ENCODE peak calls at places on chromosomes 11 and 22, in five cellular contexts. One of them, this sample, is unnamed.

GRCh38 chr11:123478352-123478986 is 48.4 kb downstream of the GRAMD1B start:
- DNase-seq in A549: peak; percentile 71
- DNase-seq in tibial nerve: no peak
- DNase-seq in ovary: peak; percentile 53
- DNase-seq in K562: peak; percentile 65
- DNase-seq in this sample: peak; percentile 50

GRCh38 chr11:120390585-120390922 is 54.3 kb downstream of the ARHGEF12 start:
- DNase-seq in A549: no peak
- DNase-seq in tibial nerve: no peak
- DNase-seq in ovary: no peak
- DNase-seq in K562: no peak
- DNase-seq in this sample: no peak

GRCh38 chr11:77967753-77968152 is 26.7 kb downstream of the INTS4 start:
- DNase-seq in A549: no peak
- DNase-seq in tibial nerve: no peak
- DNase-seq in ovary: no peak
- DNase-seq in K562: no peak
- DNase-seq in this sample: no peak

GRCh38 chr11:131195801-131196517 is 174.5 kb upstream of the NTM start:
- DNase-seq in A549: no peak
- DNase-seq in tibial nerve: no peak
- DNase-seq in ovary: peak; percentile 42
- DNase-seq in K562: no peak
- DNase-seq in this sample: no peak

GRCh38 chr11:132448334-132448995 is 1078.0 kb downstream of the NTM start:
- DNase-seq in A549: no peak
- DNase-seq in tibial nerve: no peak
- DNase-seq in ovary: no peak
- DNase-seq in K562: no peak
- DNase-seq in this sample: no peak

GRCh38 chr22:35600466-35600865 is 16.7 kb downstream of the MB start:
- DNase-seq in A549: no peak
- DNase-seq in tibial nerve: no peak
- DNase-seq in ovary: no peak
- DNase-seq in K562: no peak
- DNase-seq in this sample: no peak

GRCh38 chr11:2807276-2807681 is 78.3 kb downstream of the CDKN1C start:
- DNase-seq in A549: no peak
- DNase-seq in tibial nerve: peak; percentile 73
- DNase-seq in ovary: peak; percentile 90
- DNase-seq in K562: peak; percentile 34
- DNase-seq in this sample: no peak

GRCh38 chr22:20392983-20393704 is 807 bp upstream of the ZNF74 start:
- DNase-seq in A549: no peak
- DNase-seq in tibial nerve: no peak
- DNase-seq in ovary: peak; percentile 54
- DNase-seq in K562: no peak
- DNase-seq in this sample: no peak

GRCh38 chr22:28963362-28963761 is 80.0 kb downstream of the ZNRF3 start:
- DNase-seq in A549: no peak
- DNase-seq in tibial nerve: no peak
- DNase-seq in ovary: no peak
- DNase-seq in K562: no peak
- DNase-seq in this sample: no peak

GRCh38 chr11:129427376-129427775 is 51.7 kb downstream of the BARX2 start:
- DNase-seq in A549: no peak
- DNase-seq in tibial nerve: no peak
- DNase-seq in ovary: no peak
- DNase-seq in K562: no peak
- DNase-seq in this sample: no peak

GRCh38 chr11:104198576-104198975 is 34.6 kb upstream of the PDGFD start:
- DNase-seq in A549: no peak
- DNase-seq in tibial nerve: no peak
- DNase-seq in ovary: no peak
- DNase-seq in K562: no peak
- DNase-seq in this sample: no peak

GRCh38 chr11:67299471-67300191 is 3.7 kb upstream of the SSH3 start:
- DNase-seq in A549: no peak
- DNase-seq in tibial nerve: no peak
- DNase-seq in ovary: no peak
- DNase-seq in K562: no peak
- DNase-seq in this sample: no peak

GRCh38 chr11:19055016-19055415 is 5.5 kb downstream of the MRGPRX2 start:
- DNase-seq in A549: no peak
- DNase-seq in tibial nerve: no peak
- DNase-seq in ovary: no peak
- DNase-seq in K562: no peak
- DNase-seq in this sample: no peak

DNA sequence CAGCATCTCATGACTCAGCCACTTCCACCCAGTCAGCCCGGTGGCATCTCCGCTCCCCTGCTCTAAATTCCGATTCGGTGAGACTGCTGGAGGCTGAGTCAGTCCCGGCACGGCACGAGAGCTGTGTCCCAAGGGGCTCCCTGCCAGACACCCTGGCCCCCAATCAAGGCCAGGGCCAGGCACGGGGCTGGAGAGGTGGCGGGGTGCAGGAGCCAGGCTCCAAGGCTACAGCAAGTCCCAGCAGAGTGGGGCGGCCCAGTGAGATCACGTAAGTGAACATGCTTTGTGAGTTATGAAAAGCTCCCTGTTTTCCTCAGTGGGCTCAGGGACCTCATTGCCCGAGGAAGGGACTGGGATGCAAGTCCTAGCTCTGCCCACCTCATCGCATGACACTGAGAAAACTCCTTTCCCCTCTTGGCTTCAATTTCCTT is 3.0 kb downstream of the C11orf68 start:
- DNase-seq in A549: peak; percentile 98
- DNase-seq in tibial nerve: peak; percentile 63
- DNase-seq in ovary: peak; percentile 83
- DNase-seq in K562: no peak
- DNase-seq in this sample: peak; percentile 95
- TF ChIP-seq POLR2A in A549: no peak
- TF ChIP-seq POLR2A in tibial nerve: no peak
- TF ChIP-seq POLR2A in ovary: no peak
- TF ChIP-seq POLR2A in K562: no peak
- TF ChIP-seq POLR2A in this sample: peak; percentile 38

GRCh38 chr11:111416231-111416960 is 37.3 kb upstream of the POU2AF1 start:
- DNase-seq in A549: no peak
- DNase-seq in tibial nerve: no peak
- DNase-seq in ovary: no peak
- DNase-seq in K562: no peak
- DNase-seq in this sample: no peak
- TF ChIP-seq POLR2A in A549: no peak
- TF ChIP-seq POLR2A in tibial nerve: no peak
- TF ChIP-seq POLR2A in ovary: no peak
- TF ChIP-seq POLR2A in K562: no peak
- TF ChIP-seq POLR2A in this sample: no peak

GRCh38 chr11:43358308-43358669 is 431 bp upstream of the TTC17 start:
- DNase-seq in A549: no peak
- DNase-seq in tibial nerve: no peak
- DNase-seq in ovary: no peak
- DNase-seq in K562: no peak
- DNase-seq in this sample: no peak

GRCh38 chr11:43354311-43354710 is 4.4 kb upstream of the TTC17 start:
- DNase-seq in A549: no peak
- DNase-seq in tibial nerve: no peak
- DNase-seq in ovary: no peak
- DNase-seq in K562: no peak
- DNase-seq in this sample: no peak

GRCh38 chr11:43359432-43359818 is 705 bp downstream of the TTC17 start:
- DNase-seq in A549: peak; percentile 35
- DNase-seq in tibial nerve: no peak
- DNase-seq in ovary: no peak
- DNase-seq in K562: no peak
- DNase-seq in this sample: no peak

GRCh38 chr11:43360361-43361032 is 1.8 kb downstream of the TTC17 start:
- DNase-seq in A549: no peak
- DNase-seq in tibial nerve: no peak
- DNase-seq in ovary: no peak
- DNase-seq in K562: no peak
- DNase-seq in this sample: no peak

GRCh38 chr11:43358670-43359431 is at the start of gene TTC17:
- DNase-seq in A549: peak; percentile 84
- DNase-seq in tibial nerve: peak; percentile 86
- DNase-seq in ovary: peak; percentile 92
- DNase-seq in K562: peak; percentile 92
- DNase-seq in this sample: peak; percentile 87
- TF ChIP-seq POLR2A in A549: peak; percentile 95
- TF ChIP-seq POLR2A in tibial nerve: peak; percentile 57
- TF ChIP-seq POLR2A in ovary: peak; percentile 73
- TF ChIP-seq POLR2A in K562: peak; percentile 97
- TF ChIP-seq POLR2A in this sample: peak; percentile 95

DNA sequence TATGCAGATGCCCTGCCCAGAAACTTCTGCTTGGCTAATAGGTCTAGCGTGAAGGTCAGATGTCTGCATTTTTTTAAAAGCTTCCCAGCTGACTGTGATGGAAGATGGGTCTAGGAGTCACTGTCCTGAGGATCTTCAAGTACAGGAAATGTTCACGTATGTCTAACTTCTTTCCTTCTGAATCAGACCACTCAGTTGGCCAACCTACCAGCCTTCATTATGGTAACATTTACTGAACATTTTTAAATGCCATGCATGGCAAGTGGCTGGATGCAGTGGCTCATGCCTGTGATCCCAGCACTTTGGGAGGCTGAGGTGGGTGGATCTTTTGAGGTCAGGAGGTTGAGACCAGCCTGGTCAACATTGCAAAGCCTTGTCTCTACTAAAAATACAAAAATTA is 1.1 kb upstream of the PRG2 start:
- DNase-seq in A549: no peak
- DNase-seq in tibial nerve: no peak
- DNase-seq in ovary: no peak
- DNase-seq in K562: no peak
- DNase-seq in this sample: no peak
- TF ChIP-seq POLR2A in A549: no peak
- TF ChIP-seq POLR2A in tibial nerve: no peak
- TF ChIP-seq POLR2A in ovary: no peak
- TF ChIP-seq POLR2A in K562: no peak
- TF ChIP-seq POLR2A in this sample: no peak

GRCh38 chr22:46613606-46613997 is 6.6 kb upstream of the GRAMD4 start:
- DNase-seq in A549: no peak
- DNase-seq in tibial nerve: no peak
- DNase-seq in ovary: no peak
- DNase-seq in K562: no peak
- DNase-seq in this sample: no peak
- TF ChIP-seq POLR2A in A549: no peak
- TF ChIP-seq POLR2A in tibial nerve: no peak
- TF ChIP-seq POLR2A in ovary: no peak
- TF ChIP-seq POLR2A in K562: no peak
- TF ChIP-seq POLR2A in this sample: no peak

GRCh38 chr11:108269583-108269982 is 46.7 kb downstream of the ATM start:
- DNase-seq in A549: no peak
- DNase-seq in tibial nerve: no peak
- DNase-seq in ovary: no peak
- DNase-seq in K562: no peak
- DNase-seq in this sample: no peak
- TF ChIP-seq POLR2A in A549: no peak
- TF ChIP-seq POLR2A in tibial nerve: no peak
- TF ChIP-seq POLR2A in ovary: no peak
- TF ChIP-seq POLR2A in K562: no peak
- TF ChIP-seq POLR2A in this sample: no peak

This sample was measured in H54.